ENCODE peak calls at places on chromosomes 4 and X, in six cellular contexts. L is WERI-Rb-1; O is small intestine; I is AG04450; W is cardiac muscle cell; X is effector memory CD4-positive, alpha-beta T cell. J is an unnamed sample.

GRCh38 chr4:2962614-2963184 is 507 bp downstream of the NOP14 start:
- DNase-seq in L (peak; percentile 58), O (peak; percentile 40), I (no peak), W (peak; percentile 81), X (no peak), J (no peak)

GRCh38 chr4:109424093-109424818 is 9.4 kb upstream of the SEC24B start:
- DNase-seq in L (no peak), O (no peak), I (no peak), W (no peak), X (no peak), J (no peak)

GRCh38 chrX:12441376-12442128 is 303.3 kb downstream of the FRMPD4 start:
- DNase-seq in L (no peak), O (no peak), I (peak; percentile 63), W (no peak), X (no peak), J (no peak)

GRCh38 chrX:3514996-3515395 is 168.5 kb upstream of the MXRA5 start:
- DNase-seq in L (no peak), O (no peak), I (no peak), W (no peak), X (no peak), J (no peak)

GRCh38 chr4:22969314-22969896 is 276.7 kb downstream of the GBA3 start:
- DNase-seq in L (no peak), O (peak; percentile 92), I (no peak), W (no peak), X (no peak), J (no peak)

GRCh38 chr4:144754562-144755410 is 108.8 kb downstream of the HHIP start:
- DNase-seq in L (peak; percentile 29), O (no peak), I (no peak), W (no peak), X (no peak), J (no peak)

GRCh38 chr4:53608242-53608641 is 17.0 kb upstream of the LNX1 start:
- DNase-seq in L (no peak), O (no peak), I (no peak), W (no peak), X (no peak), J (no peak)

GRCh38 chr4:23903859-23904438 is 14.1 kb upstream of the PPARGC1A start:
- DNase-seq in L (no peak), O (peak; percentile 13), I (no peak), W (no peak), X (no peak), J (no peak)

GRCh38 chr4:113961322-113961698 is 18.1 kb downstream of the ARSJ start:
- DNase-seq in L (no peak), O (no peak), I (peak; percentile 68), W (no peak), X (no peak), J (no peak)

GRCh38 chr4:95129708-95130343 is 372.1 kb downstream of the BMPR1B start:
- DNase-seq in L (no peak), O (peak; percentile 8), I (peak; percentile 96), W (no peak), X (no peak), J (no peak)

GRCh38 chrX:116198810-116199209 is 28.3 kb downstream of the AGTR2 start:
- DNase-seq in L (no peak), O (no peak), I (no peak), W (no peak), X (no peak), J (no peak)

GRCh38 chr4:15682790-15683495 is 1.3 kb downstream of the FAM200B start:
- DNase-seq in L (no peak), O (peak; percentile 27), I (no peak), W (no peak), X (no peak), J (no peak)

GRCh38 chr4:125975861-125976397 is 661.2 kb downstream of the FAT4 start:
- DNase-seq in L (no peak), O (no peak), I (no peak), W (no peak), X (no peak), J (no peak)

GRCh38 chrX:150683536-150684146 is 9.6 kb upstream of the MTMR1 start:
- DNase-seq in L (peak; percentile 20), O (peak; percentile 45), I (no peak), W (peak; percentile 35), X (no peak), J (no peak)

GRCh38 chrX:154541896-154542722 is 4.5 kb downstream of the G6PD start:
- DNase-seq in L (no peak), O (no peak), I (peak; percentile 87), W (no peak), X (no peak), J (peak; percentile 37)

GRCh38 chr4:189502841-189503240 is 437.8 kb upstream of the FRG1 start:
- DNase-seq in L (no peak), O (no peak), I (no peak), W (no peak), X (no peak), J (no peak)

GRCh38 chr4:102551946-102552575 is 50.9 kb downstream of the NFKB1 start:
- DNase-seq in L (no peak), O (no peak), I (no peak), W (no peak), X (no peak), J (no peak)

GRCh38 chr4:78560296-78560963 is 8.9 kb downstream of the ANXA3 start:
- DNase-seq in L (no peak), O (peak; percentile 65), I (peak; percentile 52), W (no peak), X (no peak), J (no peak)

GRCh38 chr4:24266951-24267577 is 317.3 kb downstream of the DHX15 start:
- DNase-seq in L (no peak), O (no peak), I (no peak), W (no peak), X (no peak), J (no peak)

GRCh38 chrX:136336623-136337022 is 35.9 kb downstream of the ADGRG4 start:
- DNase-seq in L (no peak), O (no peak), I (no peak), W (no peak), X (no peak), J (no peak)

GRCh38 chr4:184329235-184330007 is 111.7 kb upstream of the ENPP6 start:
- DNase-seq in L (no peak), O (peak; percentile 45), I (no peak), W (no peak), X (no peak), J (no peak)

GRCh38 chr4:186831574-186831973 is 107.9 kb upstream of the FAT1 start:
- DNase-seq in L (no peak), O (no peak), I (no peak), W (no peak), X (no peak), J (no peak)

GRCh38 chr4:145301386-145302080 is 121.1 kb upstream of the OTUD4 start:
- DNase-seq in L (no peak), O (no peak), I (no peak), W (no peak), X (no peak), J (no peak)

GRCh38 chr4:38979511-38980230 is 52.5 kb downstream of the TMEM156 start:
- DNase-seq in L (no peak), O (no peak), I (no peak), W (no peak), X (no peak), J (no peak)

GRCh38 chr4:108861339-108861738 is 98.5 kb upstream of the ETNPPL start:
- DNase-seq in L (no peak), O (peak; percentile 9), I (no peak), W (peak; percentile 78), X (no peak), J (peak; percentile 31)

GRCh38 chrX:101368800-101369199 is 17.2 kb downstream of the BTK start:
- DNase-seq in L (no peak), O (no peak), I (no peak), W (no peak), X (no peak), J (no peak)
- H3K27ac ChIP-seq in L (no peak overlapping the region), O (no peak overlapping the region), I (no peak overlapping the region), W (no peak overlapping the region), X (no peak overlapping the region), J (no peak overlapping the region)

GRCh38 chrX:71144651-71145050 is at the start of gene NLGN3:
- DNase-seq in L (peak; percentile 13), O (no peak), I (no peak), W (peak; percentile 11), X (no peak), J (no peak)
- H3K4me3 ChIP-seq in L (peak within 1 kb of the TSS; percentile 32), O (no peak within 1 kb of the TSS), I (peak within 1 kb of the TSS; percentile 29), W (peak within 1 kb of the TSS; percentile 18), X (no peak within 1 kb of the TSS), J (no peak within 1 kb of the TSS)

GRCh38 chr4:81965454-81965853 is 408.3 kb downstream of the HNRNPD start:
- DNase-seq in L (no peak), O (no peak), I (no peak), W (no peak), X (no peak), J (no peak)

GRCh38 chr4:81963005-81963404 is 410.8 kb downstream of the HNRNPD start:
- DNase-seq in L (no peak), O (no peak), I (no peak), W (no peak), X (no peak), J (no peak)

GRCh38 chr4:81963506-81964020 is 410.2 kb downstream of the HNRNPD start:
- DNase-seq in L (no peak), O (no peak), I (no peak), W (no peak), X (no peak), J (no peak)

GRCh38 chr4:81965911-81966310 is 407.9 kb downstream of the HNRNPD start:
- DNase-seq in L (no peak), O (no peak), I (no peak), W (no peak), X (no peak), J (no peak)

DNA sequence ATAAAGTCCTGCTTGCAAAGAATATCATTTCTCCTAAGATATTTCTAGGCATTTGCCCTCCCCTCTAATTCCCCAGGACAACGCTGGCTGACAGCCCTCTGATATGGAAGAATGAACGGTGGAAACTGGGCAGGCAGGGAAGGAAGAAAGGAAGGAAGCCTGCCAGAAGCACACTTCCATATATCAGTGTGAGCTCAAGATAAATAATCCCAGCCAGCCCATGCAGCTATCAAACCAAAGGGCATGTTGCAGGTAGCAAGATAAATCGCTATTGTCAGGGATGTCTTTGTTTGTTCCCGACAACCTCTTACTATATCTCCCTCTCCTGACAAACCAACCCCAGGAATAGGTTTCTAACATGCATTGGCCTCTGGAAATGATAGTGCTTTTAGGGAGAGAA is 412.8 kb downstream of the HNRNPD start:
- DNase-seq in L (no peak), O (no peak), I (no peak), W (no peak), X (no peak), J (no peak)
- H3K27ac ChIP-seq in L (no peak overlapping the region), O (no peak overlapping the region), I (no peak overlapping the region), W (no peak overlapping the region), X (no peak overlapping the region), J (no peak overlapping the region)

GRCh38 chrX:137427813-137428212 is 138.1 kb upstream of the ZIC3 start:
- DNase-seq in L (no peak), O (no peak), I (no peak), W (peak; percentile 2), X (no peak), J (no peak)

GRCh38 chrX:137427061-137427778 is 138.7 kb upstream of the ZIC3 start:
- DNase-seq in L (no peak), O (no peak), I (no peak), W (peak; percentile 12), X (no peak), J (no peak)

GRCh38 chrX:137423241-137423640 is 142.7 kb upstream of the ZIC3 start:
- DNase-seq in L (no peak), O (no peak), I (no peak), W (no peak), X (no peak), J (no peak)

GRCh38 chrX:137425273-137425902 is 140.5 kb upstream of the ZIC3 start:
- DNase-seq in L (no peak), O (no peak), I (no peak), W (peak; percentile 5), X (no peak), J (no peak)

GRCh38 chrX:137424679-137425078 is 141.2 kb upstream of the ZIC3 start:
- DNase-seq in L (no peak), O (no peak), I (no peak), W (no peak), X (no peak), J (no peak)
- H3K4me3 ChIP-seq in L (no peak overlapping the region), O (no peak overlapping the region), I (no peak overlapping the region), W (no peak overlapping the region), X (no peak overlapping the region), J (no peak overlapping the region)